ENCODE peak calls at places on chromosomes 6 and 20, in seven cellular contexts. U is AG10803, V is nucleus accumbens, I is NCI-H1092 treated with DMSO at 0.1 percent for 48 hours, Y is IMR-90, Q is COR-L47, J is HAP-1. S is an unnamed sample.

GRCh38 chr6:12598919-12599318 is 117.6 kb upstream of the PHACTR1 start:
- DNase-seq in U (no peak), V (no peak), I (no peak), Y (no peak), Q (no peak), J (no peak), S (no peak)

GRCh38 chr20:36384022-36384619 is 78.0 kb downstream of the DLGAP4 start:
- DNase-seq in U (peak), V (no peak), I (no peak), Y (peak), Q (no peak), J (peak), S (peak)

GRCh38 chr6:41621367-41621766 is 16.9 kb upstream of the MDFI start:
- DNase-seq in U (no peak), V (no peak), I (no peak), Y (no peak), Q (no peak), J (no peak), S (no peak)

GRCh38 chr6:9250852-9251251 is 815.5 kb upstream of the SLC35B3 start:
- DNase-seq in U (peak), V (no peak), I (peak), Y (peak), Q (peak), J (no peak), S (peak)

GRCh38 chr6:10163159-10163962 is 251.5 kb downstream of the TFAP2A start:
- DNase-seq in U (no peak), V (no peak), I (no peak), Y (no peak), Q (no peak), J (no peak), S (no peak)

GRCh38 chr6:87154641-87155271 is 609 bp upstream of the ZNF292 start:
- DNase-seq in U (peak), V (no peak), I (peak), Y (peak), Q (peak), J (peak), S (no peak)

GRCh38 chr6:166540631-166541331 is 45.7 kb downstream of the RAMACL start:
- DNase-seq in U (no peak), V (peak), I (no peak), Y (peak), Q (no peak), J (no peak), S (no peak)

GRCh38 chr6:75991941-75992340 is 80.5 kb downstream of the IMPG1 start:
- DNase-seq in U (no peak), V (no peak), I (no peak), Y (no peak), Q (no peak), J (no peak), S (no peak)

GRCh38 chr6:5109436-5109835 is 24.3 kb downstream of the PPP1R3G start:
- DNase-seq in U (no peak), V (no peak), I (no peak), Y (no peak), Q (no peak), J (no peak), S (no peak)

GRCh38 chr20:56752274-56752673 is 123.2 kb downstream of the TFAP2C start:
- DNase-seq in U (peak), V (no peak), I (no peak), Y (no peak), Q (no peak), J (no peak), S (no peak)

S was measured in neuronal stem cell.